ENCODE peak calls at places on chromosome 10, in four cellular contexts. One of them, this sample, is unnamed.
A peak's percentile ranks its signal among the peaks of the same experiment; 100 is the strongest.

GRCh38 chr10:68471063-68471585 is 649 bp downstream of the DNA2 start:
- DNase-seq in iris pigment epithelial cell: no peak
- DNase-seq in activated T-cell treated with anti-CD3 and anti-CD28 coated beads for 4 hours: no peak
- DNase-seq in stimulated activated CD8-positive, alpha-beta memory T cell treated with anti-CD3 and anti-CD28 coated beads, Interleukin-2, amount 100 ng/mL, for 1 hour: no peak
- DNase-seq in this sample: no peak

GRCh38 chr10:60417024-60417423 is 27.3 kb upstream of the ANK3 start:
- DNase-seq in activated T-cell treated with anti-CD3 and anti-CD28 coated beads for 4 hours: no peak
- DNase-seq in stimulated activated CD8-positive, alpha-beta memory T cell treated with anti-CD3 and anti-CD28 coated beads, Interleukin-2, amount 100 ng/mL, for 1 hour: no peak
- DNase-seq in iris pigment epithelial cell: no peak
- DNase-seq in this sample: no peak

GRCh38 chr10:71314694-71315225 is 4.3 kb upstream of the SLC29A3 start:
- DNase-seq in iris pigment epithelial cell: no peak
- DNase-seq in stimulated activated CD8-positive, alpha-beta memory T cell treated with anti-CD3 and anti-CD28 coated beads, Interleukin-2, amount 100 ng/mL, for 1 hour: no peak
- DNase-seq in activated T-cell treated with anti-CD3 and anti-CD28 coated beads for 4 hours: no peak
- DNase-seq in this sample: no peak

GRCh38 chr10:101123085-101123814 is 7.8 kb upstream of the TLX1 start:
- DNase-seq in iris pigment epithelial cell: no peak
- DNase-seq in activated T-cell treated with anti-CD3 and anti-CD28 coated beads for 4 hours: no peak
- DNase-seq in stimulated activated CD8-positive, alpha-beta memory T cell treated with anti-CD3 and anti-CD28 coated beads, Interleukin-2, amount 100 ng/mL, for 1 hour: no peak
- DNase-seq in this sample: no peak

GRCh38 chr10:71285180-71285545 is 33.9 kb upstream of the SLC29A3 start:
- DNase-seq in activated T-cell treated with anti-CD3 and anti-CD28 coated beads for 4 hours: no peak
- DNase-seq in iris pigment epithelial cell: peak; percentile 25
- DNase-seq in stimulated activated CD8-positive, alpha-beta memory T cell treated with anti-CD3 and anti-CD28 coated beads, Interleukin-2, amount 100 ng/mL, for 1 hour: no peak
- DNase-seq in this sample: no peak

GRCh38 chr10:30765022-30765610 is 135.6 kb upstream of the LYZL2 start:
- DNase-seq in stimulated activated CD8-positive, alpha-beta memory T cell treated with anti-CD3 and anti-CD28 coated beads, Interleukin-2, amount 100 ng/mL, for 1 hour: no peak
- DNase-seq in activated T-cell treated with anti-CD3 and anti-CD28 coated beads for 4 hours: no peak
- DNase-seq in iris pigment epithelial cell: peak; percentile 31
- DNase-seq in this sample: no peak

GRCh38 chr10:7572435-7572834 is 94.3 kb downstream of the ITIH5 start:
- DNase-seq in iris pigment epithelial cell: no peak
- DNase-seq in stimulated activated CD8-positive, alpha-beta memory T cell treated with anti-CD3 and anti-CD28 coated beads, Interleukin-2, amount 100 ng/mL, for 1 hour: no peak
- DNase-seq in activated T-cell treated with anti-CD3 and anti-CD28 coated beads for 4 hours: no peak
- DNase-seq in this sample: no peak

GRCh38 chr10:97388152-97388551 is 13.0 kb downstream of the RRP12 start:
- DNase-seq in iris pigment epithelial cell: no peak
- DNase-seq in stimulated activated CD8-positive, alpha-beta memory T cell treated with anti-CD3 and anti-CD28 coated beads, Interleukin-2, amount 100 ng/mL, for 1 hour: no peak
- DNase-seq in activated T-cell treated with anti-CD3 and anti-CD28 coated beads for 4 hours: no peak
- DNase-seq in this sample: no peak

GRCh38 chr10:52658112-52658511 is 114.5 kb downstream of the MBL2 start:
- DNase-seq in stimulated activated CD8-positive, alpha-beta memory T cell treated with anti-CD3 and anti-CD28 coated beads, Interleukin-2, amount 100 ng/mL, for 1 hour: no peak
- DNase-seq in activated T-cell treated with anti-CD3 and anti-CD28 coated beads for 4 hours: no peak
- DNase-seq in iris pigment epithelial cell: no peak
- DNase-seq in this sample: no peak

GRCh38 chr10:80136134-80136571 is 3.6 kb downstream of the PLAC9 start:
- DNase-seq in iris pigment epithelial cell: peak; percentile 60
- DNase-seq in activated T-cell treated with anti-CD3 and anti-CD28 coated beads for 4 hours: no peak
- DNase-seq in stimulated activated CD8-positive, alpha-beta memory T cell treated with anti-CD3 and anti-CD28 coated beads, Interleukin-2, amount 100 ng/mL, for 1 hour: no peak
- DNase-seq in this sample: peak; percentile 52

GRCh38 chr10:49539320-49539885 is 482 bp upstream of the ERCC6 start:
- DNase-seq in iris pigment epithelial cell: peak; percentile 78
- DNase-seq in activated T-cell treated with anti-CD3 and anti-CD28 coated beads for 4 hours: peak; percentile 2
- DNase-seq in stimulated activated CD8-positive, alpha-beta memory T cell treated with anti-CD3 and anti-CD28 coated beads, Interleukin-2, amount 100 ng/mL, for 1 hour: peak; percentile 0
- DNase-seq in this sample: no peak

GRCh38 chr10:122854648-122855047 is 9.0 kb upstream of the CUZD1 start:
- DNase-seq in activated T-cell treated with anti-CD3 and anti-CD28 coated beads for 4 hours: no peak
- DNase-seq in iris pigment epithelial cell: peak; percentile 85
- DNase-seq in stimulated activated CD8-positive, alpha-beta memory T cell treated with anti-CD3 and anti-CD28 coated beads, Interleukin-2, amount 100 ng/mL, for 1 hour: no peak
- DNase-seq in this sample: no peak

GRCh38 chr10:128043259-128044045 is 82.8 kb downstream of the MKI67 start:
- DNase-seq in activated T-cell treated with anti-CD3 and anti-CD28 coated beads for 4 hours: no peak
- DNase-seq in iris pigment epithelial cell: no peak
- DNase-seq in stimulated activated CD8-positive, alpha-beta memory T cell treated with anti-CD3 and anti-CD28 coated beads, Interleukin-2, amount 100 ng/mL, for 1 hour: no peak
- DNase-seq in this sample: no peak

GRCh38 chr10:80515941-80516340 is 21.8 kb upstream of the SH2D4B start:
- DNase-seq in stimulated activated CD8-positive, alpha-beta memory T cell treated with anti-CD3 and anti-CD28 coated beads, Interleukin-2, amount 100 ng/mL, for 1 hour: no peak
- DNase-seq in iris pigment epithelial cell: no peak
- DNase-seq in activated T-cell treated with anti-CD3 and anti-CD28 coated beads for 4 hours: no peak
- DNase-seq in this sample: no peak

GRCh38 chr10:81874878-81875679 is at the start of gene NRG3:
- DNase-seq in iris pigment epithelial cell: no peak
- DNase-seq in stimulated activated CD8-positive, alpha-beta memory T cell treated with anti-CD3 and anti-CD28 coated beads, Interleukin-2, amount 100 ng/mL, for 1 hour: no peak
- DNase-seq in activated T-cell treated with anti-CD3 and anti-CD28 coated beads for 4 hours: no peak
- DNase-seq in this sample: no peak

GRCh38 chr10:77458986-77459590 is 178.5 kb downstream of the KCNMA1 start:
- DNase-seq in stimulated activated CD8-positive, alpha-beta memory T cell treated with anti-CD3 and anti-CD28 coated beads, Interleukin-2, amount 100 ng/mL, for 1 hour: no peak
- DNase-seq in activated T-cell treated with anti-CD3 and anti-CD28 coated beads for 4 hours: no peak
- DNase-seq in iris pigment epithelial cell: no peak
- DNase-seq in this sample: no peak

GRCh38 chr10:46282460-46283216 is 4.2 kb upstream of the ANTXRL start:
- DNase-seq in activated T-cell treated with anti-CD3 and anti-CD28 coated beads for 4 hours: peak; percentile 43
- DNase-seq in stimulated activated CD8-positive, alpha-beta memory T cell treated with anti-CD3 and anti-CD28 coated beads, Interleukin-2, amount 100 ng/mL, for 1 hour: peak; percentile 38
- DNase-seq in iris pigment epithelial cell: peak; percentile 83
- DNase-seq in this sample: peak; percentile 36

GRCh38 chr10:59175538-59176240 is 754 bp upstream of the PHYHIPL start:
- DNase-seq in stimulated activated CD8-positive, alpha-beta memory T cell treated with anti-CD3 and anti-CD28 coated beads, Interleukin-2, amount 100 ng/mL, for 1 hour: no peak
- DNase-seq in activated T-cell treated with anti-CD3 and anti-CD28 coated beads for 4 hours: no peak
- DNase-seq in iris pigment epithelial cell: no peak
- DNase-seq in this sample: no peak

GRCh38 chr10:118031351-118032075 is 15.2 kb downstream of the RAB11FIP2 start:
- DNase-seq in activated T-cell treated with anti-CD3 and anti-CD28 coated beads for 4 hours: no peak
- DNase-seq in stimulated activated CD8-positive, alpha-beta memory T cell treated with anti-CD3 and anti-CD28 coated beads, Interleukin-2, amount 100 ng/mL, for 1 hour: no peak
- DNase-seq in iris pigment epithelial cell: no peak
- DNase-seq in this sample: no peak

GRCh38 chr10:60283397-60283796 is 106.3 kb downstream of the ANK3 start:
- DNase-seq in stimulated activated CD8-positive, alpha-beta memory T cell treated with anti-CD3 and anti-CD28 coated beads, Interleukin-2, amount 100 ng/mL, for 1 hour: no peak
- DNase-seq in iris pigment epithelial cell: peak; percentile 37
- DNase-seq in activated T-cell treated with anti-CD3 and anti-CD28 coated beads for 4 hours: no peak
- DNase-seq in this sample: no peak